ENCODE peak calls at places on chromosomes 7 and 10, in six cellular contexts. One of them, this sample, is unnamed.

GRCh38 chr7:65951837-65952578 is 30.0 kb downstream of the GUSB start:
- DNase-seq in transverse colon: no peak
- DNase-seq in sigmoid colon: no peak
- DNase-seq in GM23338: no peak
- DNase-seq in HepG2: no peak
- DNase-seq in upper lobe of left lung: peak; percentile 32
- DNase-seq in this sample: no peak

GRCh38 chr7:35707422-35707821 is 12.5 kb upstream of the HERPUD2 start:
- DNase-seq in transverse colon: no peak
- DNase-seq in sigmoid colon: no peak
- DNase-seq in GM23338: peak; percentile 69
- DNase-seq in HepG2: no peak
- DNase-seq in upper lobe of left lung: no peak
- DNase-seq in this sample: no peak

GRCh38 chr10:68096913-68097509 is 12.3 kb upstream of the MYPN start:
- DNase-seq in transverse colon: peak; percentile 72
- DNase-seq in sigmoid colon: no peak
- DNase-seq in GM23338: peak; percentile 41
- DNase-seq in HepG2: no peak
- DNase-seq in upper lobe of left lung: no peak
- DNase-seq in this sample: no peak

GRCh38 chr7:2732959-2733584 is 45.1 kb downstream of the AMZ1 start:
- DNase-seq in transverse colon: peak; percentile 46
- DNase-seq in sigmoid colon: peak; percentile 91
- DNase-seq in GM23338: no peak
- DNase-seq in HepG2: no peak
- DNase-seq in upper lobe of left lung: no peak
- DNase-seq in this sample: peak; percentile 89

GRCh38 chr7:2075811-2076210 is 156.9 kb downstream of the MAD1L1 start:
- DNase-seq in transverse colon: no peak
- DNase-seq in sigmoid colon: no peak
- DNase-seq in GM23338: no peak
- DNase-seq in HepG2: no peak
- DNase-seq in upper lobe of left lung: no peak
- DNase-seq in this sample: no peak

GRCh38 chr7:113698556-113699220 is 220.1 kb downstream of the PPP1R3A start:
- DNase-seq in transverse colon: no peak
- DNase-seq in sigmoid colon: no peak
- DNase-seq in GM23338: peak; percentile 56
- DNase-seq in HepG2: peak; percentile 15
- DNase-seq in upper lobe of left lung: no peak
- DNase-seq in this sample: no peak

GRCh38 chr10:86447422-86447821 is 74.2 kb downstream of the WAPL start:
- DNase-seq in transverse colon: no peak
- DNase-seq in sigmoid colon: no peak
- DNase-seq in GM23338: no peak
- DNase-seq in HepG2: no peak
- DNase-seq in upper lobe of left lung: no peak
- DNase-seq in this sample: no peak

GRCh38 chr10:18100664-18101063 is 39.6 kb upstream of the CACNB2 start:
- DNase-seq in transverse colon: no peak
- DNase-seq in sigmoid colon: no peak
- DNase-seq in GM23338: no peak
- DNase-seq in HepG2: no peak
- DNase-seq in upper lobe of left lung: no peak
- DNase-seq in this sample: no peak

GRCh38 chr10:118337356-118337755 is 4.8 kb downstream of the FAM204A start:
- DNase-seq in transverse colon: no peak
- DNase-seq in sigmoid colon: no peak
- DNase-seq in GM23338: no peak
- DNase-seq in HepG2: no peak
- DNase-seq in upper lobe of left lung: no peak
- DNase-seq in this sample: no peak

GRCh38 chr7:50331564-50332208 is 27.2 kb downstream of the IKZF1 start:
- DNase-seq in transverse colon: no peak
- DNase-seq in sigmoid colon: no peak
- DNase-seq in GM23338: no peak
- DNase-seq in HepG2: no peak
- DNase-seq in upper lobe of left lung: no peak
- DNase-seq in this sample: no peak

GRCh38 chr7:157235357-157236018 is 96.8 kb downstream of the UBE3C start:
- DNase-seq in transverse colon: no peak
- DNase-seq in sigmoid colon: no peak
- DNase-seq in GM23338: no peak
- DNase-seq in HepG2: peak; percentile 16
- DNase-seq in upper lobe of left lung: no peak
- DNase-seq in this sample: no peak

GRCh38 chr7:117673367-117673766 is 193.5 kb downstream of the CFTR start:
- DNase-seq in transverse colon: peak; percentile 71
- DNase-seq in sigmoid colon: no peak
- DNase-seq in GM23338: peak; percentile 81
- DNase-seq in HepG2: no peak
- DNase-seq in upper lobe of left lung: peak; percentile 73
- DNase-seq in this sample: peak; percentile 54

GRCh38 chr10:92242910-92243671 is 47.8 kb downstream of the CPEB3 start:
- DNase-seq in transverse colon: peak; percentile 66
- DNase-seq in sigmoid colon: peak; percentile 79
- DNase-seq in GM23338: peak; percentile 83
- DNase-seq in HepG2: peak; percentile 58
- DNase-seq in upper lobe of left lung: no peak
- DNase-seq in this sample: peak; percentile 63

GRCh38 chr7:102728-103127 is 89.6 kb upstream of the FAM20C start:
- DNase-seq in transverse colon: no peak
- DNase-seq in sigmoid colon: no peak
- DNase-seq in GM23338: no peak
- DNase-seq in HepG2: no peak
- DNase-seq in upper lobe of left lung: peak; percentile 59
- DNase-seq in this sample: no peak

GRCh38 chr7:11612737-11613136 is 219.3 kb downstream of the THSD7A start:
- DNase-seq in transverse colon: no peak
- DNase-seq in sigmoid colon: no peak
- DNase-seq in GM23338: no peak
- DNase-seq in HepG2: no peak
- DNase-seq in upper lobe of left lung: no peak
- DNase-seq in this sample: no peak

GRCh38 chr10:54487743-54488142 is 313.3 kb downstream of the PCDH15 start:
- DNase-seq in transverse colon: no peak
- DNase-seq in sigmoid colon: no peak
- DNase-seq in GM23338: no peak
- DNase-seq in HepG2: no peak
- DNase-seq in upper lobe of left lung: no peak
- DNase-seq in this sample: no peak

GRCh38 chr10:11610151-11610854 is 1.1 kb downstream of the USP6NL start:
- DNase-seq in transverse colon: no peak
- DNase-seq in sigmoid colon: no peak
- DNase-seq in GM23338: no peak
- DNase-seq in HepG2: no peak
- DNase-seq in upper lobe of left lung: no peak
- DNase-seq in this sample: no peak

GRCh38 chr7:107180378-107180777 is 11.6 kb downstream of the HBP1 start:
- DNase-seq in transverse colon: peak; percentile 56
- DNase-seq in sigmoid colon: no peak
- DNase-seq in GM23338: no peak
- DNase-seq in HepG2: peak; percentile 22
- DNase-seq in upper lobe of left lung: no peak
- DNase-seq in this sample: no peak

GRCh38 chr7:44881066-44881600 is 4.2 kb downstream of the PURB start:
- DNase-seq in transverse colon: no peak
- DNase-seq in sigmoid colon: no peak
- DNase-seq in GM23338: no peak
- DNase-seq in HepG2: no peak
- DNase-seq in upper lobe of left lung: no peak
- DNase-seq in this sample: no peak

GRCh38 chr7:31058122-31058521 is 6.0 kb downstream of the ADCYAP1R1 start:
- DNase-seq in transverse colon: no peak
- DNase-seq in sigmoid colon: no peak
- DNase-seq in GM23338: no peak
- DNase-seq in HepG2: no peak
- DNase-seq in upper lobe of left lung: no peak
- DNase-seq in this sample: no peak

GRCh38 chr10:66625709-66626590 is 299.9 kb upstream of the LRRTM3 start:
- DNase-seq in transverse colon: no peak
- DNase-seq in sigmoid colon: no peak
- DNase-seq in GM23338: no peak
- DNase-seq in HepG2: no peak
- DNase-seq in upper lobe of left lung: no peak
- DNase-seq in this sample: no peak

GRCh38 chr7:82375713-82376112 is 67.9 kb downstream of the CACNA2D1 start:
- DNase-seq in transverse colon: no peak
- DNase-seq in sigmoid colon: no peak
- DNase-seq in GM23338: no peak
- DNase-seq in HepG2: no peak
- DNase-seq in upper lobe of left lung: no peak
- DNase-seq in this sample: no peak

GRCh38 chr10:108204528-108205313 is 1040.2 kb upstream of the SORCS1 start:
- DNase-seq in transverse colon: peak; percentile 11
- DNase-seq in sigmoid colon: no peak
- DNase-seq in GM23338: peak; percentile 84
- DNase-seq in HepG2: no peak
- DNase-seq in upper lobe of left lung: no peak
- DNase-seq in this sample: no peak

GRCh38 chr10:78255796-78256638 is 222.4 kb downstream of the RPS24 start:
- DNase-seq in transverse colon: peak; percentile 21
- DNase-seq in sigmoid colon: peak; percentile 84
- DNase-seq in GM23338: no peak
- DNase-seq in HepG2: peak; percentile 65
- DNase-seq in upper lobe of left lung: no peak
- DNase-seq in this sample: no peak

GRCh38 chr7:141676618-141677017 is 25.3 kb downstream of the DENND11 start:
- DNase-seq in transverse colon: no peak
- DNase-seq in sigmoid colon: no peak
- DNase-seq in GM23338: no peak
- DNase-seq in HepG2: no peak
- DNase-seq in upper lobe of left lung: no peak
- DNase-seq in this sample: no peak

GRCh38 chr7:141674201-141674671 is 27.7 kb downstream of the DENND11 start:
- DNase-seq in transverse colon: no peak
- DNase-seq in sigmoid colon: no peak
- DNase-seq in GM23338: peak; percentile 54
- DNase-seq in HepG2: peak; percentile 45
- DNase-seq in upper lobe of left lung: no peak
- DNase-seq in this sample: no peak

GRCh38 chr7:141671705-141672496 is 30.1 kb downstream of the DENND11 start:
- DNase-seq in transverse colon: no peak
- DNase-seq in sigmoid colon: no peak
- DNase-seq in GM23338: no peak
- DNase-seq in HepG2: no peak
- DNase-seq in upper lobe of left lung: no peak
- DNase-seq in this sample: no peak

GRCh38 chr7:141675431-141676210 is 26.3 kb downstream of the DENND11 start:
- DNase-seq in transverse colon: no peak
- DNase-seq in sigmoid colon: no peak
- DNase-seq in GM23338: no peak
- DNase-seq in HepG2: no peak
- DNase-seq in upper lobe of left lung: no peak
- DNase-seq in this sample: no peak

DNA sequence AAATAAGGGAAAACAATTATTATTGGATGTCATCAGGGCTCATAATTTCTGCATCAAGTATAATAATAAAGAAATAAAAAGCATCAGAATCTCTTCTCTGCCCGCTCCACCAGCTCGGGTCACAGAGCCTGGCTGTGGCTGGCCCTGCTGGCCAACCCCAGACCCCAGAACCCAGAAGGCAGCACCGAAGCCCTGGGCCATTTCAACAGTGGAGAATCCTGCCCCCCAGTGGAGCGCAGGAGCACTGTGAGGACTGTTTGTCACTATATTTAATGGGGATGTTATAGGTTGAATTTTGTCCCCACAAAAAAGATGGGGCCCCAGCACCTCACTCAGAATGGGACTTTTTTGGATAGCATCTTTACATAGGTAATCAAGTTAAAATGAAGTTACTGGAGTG is 27.3 kb downstream of the DENND11 start:
- DNase-seq in transverse colon: no peak
- DNase-seq in sigmoid colon: no peak
- DNase-seq in GM23338: peak; percentile 84
- DNase-seq in HepG2: no peak
- DNase-seq in upper lobe of left lung: no peak
- DNase-seq in this sample: no peak
- TF ChIP-seq CTCF in transverse colon: peak; percentile 26
- TF ChIP-seq CTCF in sigmoid colon: peak; percentile 10
- TF ChIP-seq CTCF in GM23338: peak; percentile 94
- TF ChIP-seq CTCF in HepG2: peak; percentile 45
- TF ChIP-seq CTCF in upper lobe of left lung: no peak
- TF ChIP-seq CTCF in this sample: no peak

DNA sequence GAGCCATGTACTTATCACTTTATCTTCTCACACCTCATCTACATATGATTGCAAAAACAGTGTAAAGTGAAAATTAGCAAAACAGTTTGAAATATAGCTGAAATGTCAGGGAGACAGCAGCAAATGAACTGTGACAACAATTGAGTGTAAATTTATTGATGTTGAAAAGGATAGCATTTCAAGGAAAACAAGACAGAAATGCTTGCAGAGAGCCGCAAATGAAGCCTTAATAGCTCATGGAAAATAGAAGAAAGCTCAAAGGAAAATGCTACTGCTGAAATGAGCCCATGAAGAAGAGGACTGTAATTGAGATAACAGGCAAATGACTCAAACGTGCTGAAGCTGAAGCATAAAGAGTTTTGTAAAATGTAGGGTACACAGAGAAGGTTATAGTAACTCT is 516.3 kb upstream of the POT1 start:
- DNase-seq in transverse colon: no peak
- DNase-seq in sigmoid colon: no peak
- DNase-seq in GM23338: no peak
- DNase-seq in HepG2: no peak
- DNase-seq in upper lobe of left lung: no peak
- DNase-seq in this sample: no peak
- TF ChIP-seq POLR2AphosphoS5 in transverse colon: no peak
- TF ChIP-seq POLR2AphosphoS5 in sigmoid colon: no peak
- TF ChIP-seq POLR2AphosphoS5 in GM23338: no peak
- TF ChIP-seq POLR2AphosphoS5 in HepG2: no peak
- TF ChIP-seq POLR2AphosphoS5 in upper lobe of left lung: no peak
- TF ChIP-seq POLR2AphosphoS5 in this sample: no peak

GRCh38 chr7:148397555-148397954 is 193.0 kb upstream of the C7orf33 start:
- DNase-seq in transverse colon: no peak
- DNase-seq in sigmoid colon: no peak
- DNase-seq in GM23338: no peak
- DNase-seq in HepG2: no peak
- DNase-seq in upper lobe of left lung: no peak
- DNase-seq in this sample: no peak
- H3K4me3 ChIP-seq in transverse colon: no peak overlapping the region
- H3K4me3 ChIP-seq in sigmoid colon: no peak overlapping the region
- H3K4me3 ChIP-seq in GM23338: no peak overlapping the region
- H3K4me3 ChIP-seq in HepG2: no peak overlapping the region
- H3K4me3 ChIP-seq in upper lobe of left lung: no peak overlapping the region
- H3K4me3 ChIP-seq in this sample: no peak overlapping the region

GRCh38 chr10:75234683-75235374 is 928 bp downstream of the COMTD1 start:
- DNase-seq in transverse colon: peak; percentile 69
- DNase-seq in sigmoid colon: peak; percentile 70
- DNase-seq in GM23338: peak; percentile 73
- DNase-seq in HepG2: no peak
- DNase-seq in upper lobe of left lung: peak; percentile 91
- DNase-seq in this sample: no peak
- TF ChIP-seq CTCF in transverse colon: no peak
- TF ChIP-seq CTCF in sigmoid colon: no peak
- TF ChIP-seq CTCF in GM23338: no peak
- TF ChIP-seq CTCF in HepG2: peak; percentile 45
- TF ChIP-seq CTCF in upper lobe of left lung: no peak
- TF ChIP-seq CTCF in this sample: peak; percentile 20

This sample was measured in prostate gland.